ENCODE peak calls at places on chromosomes 12 and 14, in nine cellular contexts. N is H9, B is spleen, F is GM23338, I is Panc1, R is fibroblast of lung, W is pancreas, O is Peyer's patch, X is thyroid gland. E is an unnamed sample. For H3K4me1, the result is how much of the 10 kb centered on the place peaks cover.

GRCh38 chr12:98351089-98351488 is 164.3 kb upstream of the TMPO start:
- DNase-seq in N (no peak), R (no peak), B (no peak), W (no peak), O (no peak), I (no peak), X (no peak), F (no peak), E (no peak)

GRCh38 chr12:114163766-114164165 is 197.6 kb upstream of the RBM19 start:
- DNase-seq in R (peak), O (no peak), W (no peak), N (no peak), B (no peak), X (no peak), I (peak), F (no peak), E (no peak)

GRCh38 chr14:69090187-69090789 is 62.6 kb downstream of the DCAF5 start:
- DNase-seq in R (peak), B (no peak), F (peak), W (no peak), X (peak), N (peak), O (no peak), I (no peak), E (no peak)

GRCh38 chr14:97917169-97917568 is 1120.0 kb downstream of the VRK1 start:
- DNase-seq in F (no peak), W (no peak), X (no peak), R (no peak), N (no peak), O (no peak), I (no peak), B (no peak), E (no peak)

GRCh38 chr12:115261691-115262398 is 577.9 kb upstream of the TBX3 start:
- DNase-seq in X (no peak), F (no peak), R (no peak), I (no peak), O (peak), N (no peak), B (no peak), W (no peak), E (no peak)

GRCh38 chr12:94592080-94592479 is 58.3 kb downstream of the TMCC3 start:
- DNase-seq in N (no peak), O (no peak), R (no peak), W (no peak), X (no peak), I (no peak), B (no peak), F (no peak), E (peak)

GRCh38 chr12:88518863-88519403 is 61.3 kb downstream of the KITLG start:
- DNase-seq in I (no peak), F (no peak), X (no peak), R (no peak), N (no peak), O (no peak), W (no peak), B (no peak), E (no peak)

GRCh38 chr12:67034110-67034879 is 234.9 kb upstream of the CAND1 start:
- DNase-seq in W (no peak), O (no peak), F (no peak), X (no peak), I (peak), N (no peak), R (no peak), B (no peak), E (no peak)

GRCh38 chr12:10641735-10642500 is 28.5 kb upstream of the MAGOHB start:
- DNase-seq in W (no peak), N (no peak), I (no peak), X (peak), F (no peak), B (no peak), O (no peak), R (peak), E (no peak)

GRCh38 chr14:22291406-22291805 is 297.6 kb downstream of the DAD1 start:
- DNase-seq in F (no peak), B (no peak), W (no peak), X (no peak), N (no peak), O (no peak), R (no peak), I (no peak), E (no peak)

GRCh38 chr14:76765461-76765931 is 4.2 kb downstream of the VASH1 start:
- DNase-seq in I (no peak), F (no peak), B (peak), W (no peak), R (no peak), N (no peak), O (no peak), X (no peak), E (no peak)

GRCh38 chr12:52004042-52004648 is 2.6 kb upstream of the TAMALIN start:
- DNase-seq in R (peak), O (no peak), B (no peak), W (peak), N (peak), F (peak), I (no peak), X (peak), E (peak)

GRCh38 chr12:110670161-110670701 is 18.7 kb downstream of the HVCN1 start:
- DNase-seq in X (no peak), B (peak), R (no peak), F (no peak), O (no peak), N (no peak), I (no peak), W (no peak), E (no peak)

GRCh38 chr12:1918875-1919236 is 404 bp upstream of the CACNA2D4 start:
- DNase-seq in W (no peak), O (no peak), F (no peak), B (peak), X (no peak), I (no peak), N (peak), R (no peak), E (no peak)

GRCh38 chr12:108400481-108400880 is 61.4 kb upstream of the CMKLR1 start:
- DNase-seq in W (no peak), N (no peak), X (no peak), O (no peak), I (no peak), B (no peak), F (no peak), R (no peak), E (no peak)

GRCh38 chr14:71714225-71714624 is 218.0 kb upstream of the RGS6 start:
- DNase-seq in B (no peak), I (no peak), N (no peak), R (peak), X (no peak), O (no peak), W (no peak), F (no peak), E (no peak)
- H3K27ac ChIP-seq in B (no peak), I (no peak), N (no peak), R (peak), X (no peak), O (no peak), W (no peak), F (no peak), E (no peak)

GRCh38 chr14:93970967-93971634 is 5.3 kb downstream of the ASB2 start:
- DNase-seq in R (no peak), X (no peak), I (no peak), O (no peak), N (no peak), F (no peak), W (no peak), B (peak), E (no peak)
- H3K4me1 ChIP-seq in R (under half), X (under half), I (under half), O (under half), N (under half), F (under half), W (under half), B (half or more), E (under half)

GRCh38 chr12:5685935-5686334 is 254.0 kb downstream of the NTF3 start:
- DNase-seq in X (no peak), F (no peak), O (no peak), I (no peak), N (no peak), B (no peak), W (no peak), R (no peak), E (no peak)
- TF ChIP-seq CTCF in X (no peak), F (no peak), O (no peak), I (no peak), N (no peak), B (no peak), W (no peak), R (no peak), E (no peak)

DNA sequence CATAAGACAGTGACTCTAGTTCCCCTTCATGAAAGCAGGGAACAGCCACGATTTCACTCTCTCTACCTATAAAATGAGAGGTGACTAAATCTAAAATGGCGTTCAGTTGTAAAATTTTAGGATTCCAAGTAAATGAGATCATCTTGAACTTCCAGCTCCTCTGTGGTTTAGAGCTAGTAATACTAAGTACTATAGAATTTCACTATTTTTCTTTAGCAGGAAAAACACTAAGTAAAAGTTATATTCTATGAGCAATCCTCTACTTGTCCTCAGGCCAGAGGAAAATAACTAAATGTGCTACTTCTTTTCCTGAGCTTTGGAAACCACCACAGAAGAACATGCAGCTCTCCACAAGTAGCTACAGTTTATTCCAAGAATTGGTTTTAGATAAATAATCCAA is 55.6 kb downstream of the NIN start:
- DNase-seq in W (no peak), F (no peak), R (peak), N (no peak), X (no peak), I (no peak), B (no peak), O (no peak), E (no peak)
- H3K27ac ChIP-seq in W (no peak), F (no peak), R (peak), N (no peak), X (no peak), I (no peak), B (no peak), O (peak), E (peak)

GRCh38 chr12:15687583-15687982 is 101.6 kb downstream of the EPS8 start:
- DNase-seq in B (no peak), R (no peak), F (no peak), W (no peak), X (no peak), I (no peak), O (no peak), N (no peak), E (no peak)

GRCh38 chr12:15682826-15683225 is 106.4 kb downstream of the EPS8 start:
- DNase-seq in I (no peak), R (no peak), F (no peak), W (no peak), B (no peak), X (no peak), O (no peak), N (no peak), E (no peak)

GRCh38 chr12:15688838-15689237 is 100.3 kb downstream of the EPS8 start:
- DNase-seq in R (peak), X (no peak), N (peak), I (no peak), W (no peak), B (no peak), F (peak), O (no peak), E (no peak)

GRCh38 chr12:15688202-15688736 is 100.9 kb downstream of the EPS8 start:
- DNase-seq in O (peak), R (no peak), W (no peak), X (no peak), I (peak), F (peak), N (peak), B (peak), E (peak)

DNA sequence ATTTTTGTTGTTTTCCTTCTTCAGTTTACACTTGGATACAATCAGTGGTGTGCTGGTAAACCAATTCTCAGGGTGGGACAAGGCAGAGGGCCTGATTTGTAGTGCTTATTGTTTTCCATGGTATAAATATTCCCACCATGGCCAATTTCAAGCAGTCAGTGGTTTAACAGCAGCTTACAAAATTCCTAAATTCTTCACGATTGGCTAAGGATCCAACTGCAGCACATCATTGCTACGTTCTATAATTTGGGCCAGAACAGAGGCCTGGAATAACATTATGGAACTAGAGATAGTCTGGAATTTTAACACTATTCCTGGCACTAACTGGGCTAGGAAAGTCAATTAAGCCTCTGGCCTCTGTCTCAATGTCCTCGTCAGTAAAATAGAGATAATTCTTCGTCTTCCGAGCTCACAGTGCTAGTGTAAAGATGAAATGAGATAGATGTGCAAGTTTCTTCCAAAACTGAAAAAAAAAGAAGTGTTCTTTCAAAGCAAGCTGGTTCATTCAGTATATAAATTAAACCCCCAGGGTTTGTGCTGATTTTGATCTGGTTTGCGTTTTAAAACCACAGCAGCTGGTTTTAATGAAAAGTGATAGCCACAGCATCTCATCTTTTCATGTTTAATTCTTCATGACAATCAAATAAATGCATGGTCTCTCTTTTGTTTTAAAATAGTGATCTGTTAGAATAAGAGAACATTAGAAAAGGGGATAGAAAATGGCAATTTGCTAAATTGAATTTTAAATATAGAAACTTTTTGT is 104.1 kb downstream of the EPS8 start:
- DNase-seq in I (no peak), R (no peak), B (no peak), F (no peak), O (no peak), X (no peak), W (no peak), N (no peak), E (no peak)
- H3K4me1 ChIP-seq in I (under half), R (under half), B (under half), F (under half), O (under half), X (under half), W (under half), N (under half), E (under half)

GRCh38 chr12:18158774-18159557 is 69.0 kb upstream of the RERGL start:
- DNase-seq in F (peak), R (peak), N (peak), W (no peak), I (no peak), B (no peak), O (no peak), X (no peak), E (no peak)
- TF ChIP-seq CTCF in F (peak), R (peak), N (peak), W (peak), I (peak), B (peak), O (peak), X (no peak), E (peak)

GRCh38 chr14:84544486-84544885 is 985.5 kb upstream of the FLRT2 start:
- DNase-seq in I (no peak), R (no peak), F (no peak), X (no peak), O (no peak), B (no peak), N (no peak), W (no peak), E (no peak)

GRCh38 chr14:84541008-84541407 is 988.9 kb upstream of the FLRT2 start:
- DNase-seq in W (no peak), X (no peak), R (no peak), F (no peak), I (no peak), N (no peak), O (no peak), B (no peak), E (no peak)

DNA sequence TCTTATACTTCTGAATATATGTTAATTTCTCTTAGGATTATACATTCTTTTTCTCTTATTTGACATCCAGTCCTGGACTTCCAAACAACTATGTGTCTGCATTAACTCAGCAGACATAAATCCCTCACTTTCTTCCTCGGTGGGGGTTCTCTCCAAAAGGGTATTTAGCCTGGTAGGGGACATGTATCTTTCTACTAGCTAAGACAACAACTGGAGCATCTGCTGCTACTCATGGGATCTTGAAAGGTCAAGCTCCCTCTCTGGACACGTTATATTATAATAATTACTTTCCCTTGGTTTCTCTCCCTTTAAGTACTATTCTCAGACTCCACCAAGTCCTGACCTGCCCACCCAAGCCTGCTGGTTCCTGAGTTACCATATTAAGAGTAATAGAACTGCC is 983.7 kb upstream of the FLRT2 start:
- DNase-seq in I (no peak), X (no peak), O (no peak), W (no peak), R (no peak), N (no peak), B (no peak), F (no peak), E (no peak)
- H3K27ac ChIP-seq in I (no peak), X (no peak), O (no peak), W (no peak), R (no peak), N (no peak), B (no peak), F (no peak), E (no peak)

E was measured in heart right ventricle.